ENCODE peak calls at places on chromosomes 1 and 21, in seven cellular contexts. K, V, A, W, R, O and Z are unnamed samples.

GRCh38 chr1:17842686-17843085 is 87.6 kb downstream of the ACTL8 start:
- DNase-seq in K (no peak), V (no peak), A (no peak), W (no peak), R (no peak), O (no peak), Z (no peak)

GRCh38 chr21:42833859-42834729 is 45.2 kb downstream of the WDR4 start:
- DNase-seq in K (no peak), V (no peak), A (no peak), W (no peak), R (no peak), O (no peak), Z (no peak)

GRCh38 chr1:17265162-17265561 is 16.3 kb downstream of the PADI3 start:
- DNase-seq in K (peak; percentile 25), V (peak; percentile 18), A (no peak), W (peak; percentile 62), R (no peak), O (no peak), Z (peak; percentile 74)

GRCh38 chr1:66925558-66925910 is 744 bp downstream of the MIER1 start:
- DNase-seq in K (no peak), V (no peak), A (no peak), W (no peak), R (no peak), O (no peak), Z (no peak)

GRCh38 chr1:3611170-3612019 is at the start of gene MEGF6:
- DNase-seq in K (peak; percentile 34), V (peak; percentile 8), A (peak; percentile 84), W (peak; percentile 98), R (peak; percentile 92), O (peak; percentile 17), Z (peak; percentile 94)

GRCh38 chr1:232675267-232675666 is 45.3 kb upstream of the SIPA1L2 start:
- DNase-seq in K (no peak), V (peak; percentile 13), A (no peak), W (no peak), R (no peak), O (no peak), Z (no peak)

GRCh38 chr1:98001764-98002163 is 80.9 kb upstream of the DPYD start:
- DNase-seq in K (peak; percentile 7), V (peak; percentile 18), A (no peak), W (no peak), R (no peak), O (no peak), Z (no peak)

GRCh38 chr1:155175927-155176371 is 2.3 kb downstream of the TRIM46 start:
- DNase-seq in K (no peak), V (no peak), A (no peak), W (peak; percentile 34), R (no peak), O (no peak), Z (no peak)

GRCh38 chr1:57696904-57697303 is 273.0 kb upstream of the DAB1 start:
- DNase-seq in K (no peak), V (no peak), A (no peak), W (no peak), R (no peak), O (no peak), Z (no peak)

GRCh38 chr1:114668784-114669561 is 876 bp downstream of the DENND2C start:
- DNase-seq in K (peak; percentile 5), V (peak; percentile 24), A (no peak), W (no peak), R (peak; percentile 5), O (peak; percentile 19), Z (peak; percentile 37)

GRCh38 chr1:91585982-91586381 is 85.3 kb downstream of the CDC7 start:
- DNase-seq in K (no peak), V (no peak), A (no peak), W (no peak), R (no peak), O (peak; percentile 17), Z (no peak)

GRCh38 chr21:30962013-30962412 is 76.3 kb downstream of the KRTAP19-8 start:
- DNase-seq in K (no peak), V (no peak), A (no peak), W (peak; percentile 29), R (no peak), O (no peak), Z (peak; percentile 26)

GRCh38 chr1:226882631-226883409 is 12.4 kb downstream of the PSEN2 start:
- DNase-seq in K (peak; percentile 48), V (peak; percentile 69), A (no peak), W (no peak), R (no peak), O (peak; percentile 33), Z (no peak)

GRCh38 chr21:42262826-42263225 is 43.9 kb downstream of the ABCG1 start:
- DNase-seq in K (peak; percentile 53), V (peak; percentile 24), A (no peak), W (no peak), R (no peak), O (peak; percentile 8), Z (peak; percentile 53)

GRCh38 chr1:164863056-164863455 is 304.1 kb downstream of the PBX1 start:
- DNase-seq in K (no peak), V (no peak), A (no peak), W (no peak), R (no peak), O (no peak), Z (peak; percentile 95)

GRCh38 chr1:32114420-32114819 is 6.6 kb downstream of the KPNA6 start:
- DNase-seq in K (no peak), V (no peak), A (no peak), W (no peak), R (no peak), O (no peak), Z (no peak)

GRCh38 chr1:246587606-246588005 is 21.4 kb downstream of the CNST start:
- DNase-seq in K (peak; percentile 58), V (peak; percentile 72), A (no peak), W (no peak), R (no peak), O (peak; percentile 17), Z (no peak)

GRCh38 chr1:193629875-193630274 is 443.5 kb upstream of the B3GALT2 start:
- DNase-seq in K (no peak), V (no peak), A (no peak), W (no peak), R (no peak), O (no peak), Z (peak; percentile 64)

GRCh38 chr1:2358651-2359640 is 32.4 kb downstream of the MORN1 start:
- DNase-seq in K (no peak), V (no peak), A (no peak), W (no peak), R (no peak), O (no peak), Z (no peak)

GRCh38 chr1:226376300-226376699 is 31.6 kb downstream of the PARP1 start:
- DNase-seq in K (no peak), V (no peak), A (no peak), W (no peak), R (no peak), O (no peak), Z (no peak)

GRCh38 chr21:44526096-44526997 is 13.6 kb downstream of the KRTAP10-1 start:
- DNase-seq in K (no peak), V (no peak), A (no peak), W (no peak), R (no peak), O (no peak), Z (no peak)

GRCh38 chr1:46516140-46516539 is 26.5 kb downstream of the DMBX1 start:
- DNase-seq in K (no peak), V (no peak), A (no peak), W (no peak), R (no peak), O (no peak), Z (no peak)

GRCh38 chr1:40044065-40044575 is 3.6 kb downstream of the CAP1 start:
- DNase-seq in K (no peak), V (no peak), A (no peak), W (no peak), R (no peak), O (no peak), Z (no peak)
- H3K23ac ChIP-seq in K (no peak overlapping the region), V (no peak overlapping the region), A (no peak overlapping the region), W (no peak overlapping the region), R (no peak overlapping the region), O (no peak overlapping the region), Z (no peak overlapping the region)

GRCh38 chr1:36183309-36183856 is 27.4 kb downstream of the MAP7D1 start:
- DNase-seq in K (no peak), V (no peak), A (no peak), W (no peak), R (no peak), O (no peak), Z (no peak)

GRCh38 chr1:36182734-36183133 is 26.8 kb downstream of the MAP7D1 start:
- DNase-seq in K (no peak), V (no peak), A (no peak), W (peak; percentile 87), R (no peak), O (no peak), Z (peak; percentile 57)

GRCh38 chr1:36187800-36188593 is 32.0 kb downstream of the MAP7D1 start:
- DNase-seq in K (peak; percentile 93), V (peak; percentile 92), A (no peak), W (peak; percentile 92), R (peak; percentile 73), O (peak; percentile 93), Z (peak; percentile 97)
- H3K9ac ChIP-seq in K (peak overlapping the region; percentile 82), V (peak overlapping the region; percentile 20), A (peak overlapping the region; percentile 8), W (peak overlapping the region; percentile 25), R (no peak overlapping the region), O (no peak overlapping the region), Z (peak overlapping the region; percentile 44)

GRCh38 chr1:59541891-59542290 is 245.0 kb downstream of the FGGY start:
- DNase-seq in K (no peak), V (peak; percentile 35), A (no peak), W (no peak), R (no peak), O (no peak), Z (no peak)

GRCh38 chr1:59541161-59541560 is 244.3 kb downstream of the FGGY start:
- DNase-seq in K (no peak), V (no peak), A (no peak), W (no peak), R (no peak), O (no peak), Z (no peak)

GRCh38 chr1:59544615-59545014 is 247.7 kb downstream of the FGGY start:
- DNase-seq in K (no peak), V (no peak), A (no peak), W (no peak), R (no peak), O (no peak), Z (no peak)

GRCh38 chr1:59545830-59546229 is 248.9 kb downstream of the FGGY start:
- DNase-seq in K (no peak), V (no peak), A (no peak), W (no peak), R (no peak), O (no peak), Z (no peak)

GRCh38 chr1:59543211-59543668 is 246.3 kb downstream of the FGGY start:
- DNase-seq in K (no peak), V (no peak), A (no peak), W (no peak), R (no peak), O (no peak), Z (peak; percentile 28)
- H3K23ac ChIP-seq in K (no peak overlapping the region), V (no peak overlapping the region), A (no peak overlapping the region), W (no peak overlapping the region), R (no peak overlapping the region), O (no peak overlapping the region), Z (no peak overlapping the region)

DNA sequence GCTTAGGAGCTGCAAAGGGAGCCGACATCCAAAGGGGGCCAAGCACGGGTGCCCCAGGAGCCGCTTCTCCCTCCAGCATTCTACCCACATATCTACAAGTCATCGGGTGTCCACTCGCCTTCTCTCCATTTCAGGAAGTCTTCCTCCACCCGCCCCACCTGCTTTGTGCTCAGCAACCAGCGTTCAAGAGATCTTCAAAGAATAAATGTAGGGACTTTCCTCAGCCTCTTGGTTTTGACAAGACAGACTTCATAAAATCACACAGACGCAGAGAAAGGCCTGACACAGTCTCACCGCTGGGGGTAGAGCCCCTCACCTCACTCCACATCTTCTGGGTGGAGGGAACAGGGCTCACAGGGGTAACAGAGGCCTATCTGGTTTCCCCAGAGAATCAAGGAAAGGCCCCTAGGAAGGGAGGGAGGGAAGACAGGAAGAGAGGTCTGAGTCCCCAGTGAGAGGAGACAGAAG is 49.5 kb downstream of the SSBP3 start:
- DNase-seq in K (no peak), V (no peak), A (no peak), W (no peak), R (no peak), O (no peak), Z (no peak)
- H3K9ac ChIP-seq in K (no peak overlapping the region), V (no peak overlapping the region), A (no peak overlapping the region), W (no peak overlapping the region), R (no peak overlapping the region), O (no peak overlapping the region), Z (peak overlapping the region; percentile 2)